ENCODE peak calls at places on chromosomes 7 and 10, in seven cellular contexts. One of them, this sample, is unnamed.
A peak's percentile ranks its signal among the peaks of the same experiment; 100 is the strongest.

GRCh38 chr7:139679731-139680594 is 97.8 kb downstream of the HIPK2 start:
- DNase-seq in activated naive CD4-positive, alpha-beta T cell treated with anti-CD3 and anti-CD28 coated beads, Interleukin-2, amount 50 U/mL, for 16 hours: no peak
- DNase-seq in left ventricle myocardium superior: no peak
- DNase-seq in AG10803: no peak
- DNase-seq in fibroblast of lung: peak; percentile 54
- DNase-seq in sciatic nerve: no peak
- DNase-seq in M059J: peak; percentile 77
- DNase-seq in this sample: no peak

GRCh38 chr10:121675344-121675743 is 77.1 kb upstream of the FGFR2 start:
- DNase-seq in activated naive CD4-positive, alpha-beta T cell treated with anti-CD3 and anti-CD28 coated beads, Interleukin-2, amount 50 U/mL, for 16 hours: no peak
- DNase-seq in left ventricle myocardium superior: no peak
- DNase-seq in AG10803: no peak
- DNase-seq in fibroblast of lung: no peak
- DNase-seq in sciatic nerve: no peak
- DNase-seq in M059J: no peak
- DNase-seq in this sample: no peak

GRCh38 chr10:122476034-122476695 is 14.8 kb downstream of the HTRA1 start:
- DNase-seq in activated naive CD4-positive, alpha-beta T cell treated with anti-CD3 and anti-CD28 coated beads, Interleukin-2, amount 50 U/mL, for 16 hours: no peak
- DNase-seq in left ventricle myocardium superior: no peak
- DNase-seq in AG10803: no peak
- DNase-seq in fibroblast of lung: no peak
- DNase-seq in sciatic nerve: no peak
- DNase-seq in M059J: no peak
- DNase-seq in this sample: peak; percentile 54

GRCh38 chr7:31788891-31789680 is 102.1 kb downstream of the PPP1R17 start:
- DNase-seq in activated naive CD4-positive, alpha-beta T cell treated with anti-CD3 and anti-CD28 coated beads, Interleukin-2, amount 50 U/mL, for 16 hours: no peak
- DNase-seq in left ventricle myocardium superior: no peak
- DNase-seq in AG10803: no peak
- DNase-seq in fibroblast of lung: no peak
- DNase-seq in sciatic nerve: no peak
- DNase-seq in M059J: peak; percentile 43
- DNase-seq in this sample: no peak

GRCh38 chr10:100993986-100994708 is 5.5 kb upstream of the LZTS2 start:
- DNase-seq in activated naive CD4-positive, alpha-beta T cell treated with anti-CD3 and anti-CD28 coated beads, Interleukin-2, amount 50 U/mL, for 16 hours: no peak
- DNase-seq in left ventricle myocardium superior: no peak
- DNase-seq in AG10803: peak; percentile 33
- DNase-seq in fibroblast of lung: peak; percentile 55
- DNase-seq in sciatic nerve: no peak
- DNase-seq in M059J: peak; percentile 47
- DNase-seq in this sample: no peak

GRCh38 chr7:6486438-6487183 is 38.9 kb upstream of the DAGLB start:
- DNase-seq in activated naive CD4-positive, alpha-beta T cell treated with anti-CD3 and anti-CD28 coated beads, Interleukin-2, amount 50 U/mL, for 16 hours: no peak
- DNase-seq in left ventricle myocardium superior: no peak
- DNase-seq in AG10803: no peak
- DNase-seq in fibroblast of lung: no peak
- DNase-seq in sciatic nerve: no peak
- DNase-seq in M059J: no peak
- DNase-seq in this sample: no peak

GRCh38 chr7:19899517-19899916 is 126.1 kb upstream of the TMEM196 start:
- DNase-seq in activated naive CD4-positive, alpha-beta T cell treated with anti-CD3 and anti-CD28 coated beads, Interleukin-2, amount 50 U/mL, for 16 hours: no peak
- DNase-seq in left ventricle myocardium superior: no peak
- DNase-seq in AG10803: peak; percentile 86
- DNase-seq in fibroblast of lung: peak; percentile 88
- DNase-seq in sciatic nerve: no peak
- DNase-seq in M059J: peak; percentile 84
- DNase-seq in this sample: no peak

GRCh38 chr7:133029463-133029862 is 52.4 kb downstream of the CHCHD3 start:
- DNase-seq in activated naive CD4-positive, alpha-beta T cell treated with anti-CD3 and anti-CD28 coated beads, Interleukin-2, amount 50 U/mL, for 16 hours: no peak
- DNase-seq in left ventricle myocardium superior: no peak
- DNase-seq in AG10803: no peak
- DNase-seq in fibroblast of lung: no peak
- DNase-seq in sciatic nerve: no peak
- DNase-seq in M059J: no peak
- DNase-seq in this sample: no peak

GRCh38 chr7:80858141-80858903 is 60.5 kb downstream of the SEMA3C start:
- DNase-seq in activated naive CD4-positive, alpha-beta T cell treated with anti-CD3 and anti-CD28 coated beads, Interleukin-2, amount 50 U/mL, for 16 hours: no peak
- DNase-seq in left ventricle myocardium superior: no peak
- DNase-seq in AG10803: peak; percentile 27
- DNase-seq in fibroblast of lung: peak; percentile 82
- DNase-seq in sciatic nerve: no peak
- DNase-seq in M059J: peak; percentile 52
- DNase-seq in this sample: no peak

This sample was measured in suprapubic skin.